ENCODE peak calls at places on chromosomes 3 and 15, in nine cellular contexts. J is gastrocnemius medialis, D is psoas muscle, K is breast epithelium, R is H7, G is esophagus muscularis mucosa, P is GM23248, O is coronary artery, E is GM12864. L is an unnamed sample.

GRCh38 chr15:67146875-67147381 is 81.5 kb downstream of the SMAD3 start:
- DNase-seq in J (no peak), D (peak), K (no peak), R (no peak), G (no peak), P (peak), O (no peak), E (no peak), L (peak)

GRCh38 chr3:59374812-59375211 is 325.0 kb upstream of the CFAP20DC start:
- DNase-seq in J (no peak), D (no peak), K (no peak), R (no peak), G (no peak), P (no peak), O (no peak), E (peak), L (no peak)

GRCh38 chr15:83747050-83747717 is 93.3 kb downstream of the ADAMTSL3 start:
- DNase-seq in J (peak), D (no peak), K (no peak), R (peak), G (no peak), P (peak), O (no peak), E (no peak), L (peak)

GRCh38 chr3:39760325-39760724 is 49.1 kb upstream of the MYRIP start:
- DNase-seq in J (no peak), D (no peak), K (no peak), R (no peak), G (no peak), P (no peak), O (no peak), E (no peak), L (no peak)

GRCh38 chr15:48337626-48338025 is 6.4 kb downstream of the DUT start:
- DNase-seq in J (no peak), D (no peak), K (no peak), R (no peak), G (no peak), P (no peak), O (no peak), E (no peak), L (no peak)

GRCh38 chr3:167733961-167734497 is 663 bp downstream of the PDCD10 start:
- DNase-seq in J (no peak), D (no peak), K (no peak), R (no peak), G (no peak), P (peak), O (no peak), E (peak), L (no peak)

GRCh38 chr3:69890094-69890493 is 109.4 kb upstream of the SAMMSON start:
- DNase-seq in J (no peak), D (no peak), K (no peak), R (no peak), G (no peak), P (peak), O (no peak), E (no peak), L (no peak)

GRCh38 chr3:56210201-56210774 is 258.0 kb downstream of the ERC2 start:
- DNase-seq in J (no peak), D (no peak), K (no peak), R (no peak), G (no peak), P (no peak), O (no peak), E (no peak), L (no peak)

GRCh38 chr3:70374179-70374578 is 61.7 kb upstream of the MDFIC2 start:
- DNase-seq in J (no peak), D (no peak), K (no peak), R (no peak), G (no peak), P (no peak), O (no peak), E (no peak), L (no peak)

GRCh38 chr3:72485649-72486048 is 362.6 kb downstream of the SHQ1 start:
- DNase-seq in J (peak), D (peak), K (peak), R (no peak), G (no peak), P (peak), O (no peak), E (no peak), L (no peak)

GRCh38 chr3:71010731-71011455 is 572.6 kb downstream of the FOXP1 start:
- DNase-seq in J (no peak), D (no peak), K (no peak), R (no peak), G (peak), P (no peak), O (no peak), E (no peak), L (no peak)

GRCh38 chr3:13091898-13092620 is 18.8 kb upstream of the IQSEC1 start:
- DNase-seq in J (peak), D (peak), K (peak), R (peak), G (peak), P (peak), O (peak), E (no peak), L (peak)

GRCh38 chr3:117409701-117410459 is 700.3 kb downstream of the TUSC7 start:
- DNase-seq in J (no peak), D (no peak), K (no peak), R (no peak), G (no peak), P (peak), O (no peak), E (no peak), L (no peak)

GRCh38 chr3:149572796-149573414 is 84.9 kb downstream of the WWTR1 start:
- DNase-seq in J (no peak), D (no peak), K (no peak), R (no peak), G (no peak), P (peak), O (no peak), E (no peak), L (no peak)

GRCh38 chr3:62229908-62230307 is 143.4 kb downstream of the FEZF2 start:
- DNase-seq in J (no peak), D (no peak), K (no peak), R (peak), G (no peak), P (peak), O (no peak), E (no peak), L (peak)

GRCh38 chr3:80244390-80244789 is 476.6 kb upstream of the ROBO1 start:
- DNase-seq in J (no peak), D (no peak), K (no peak), R (no peak), G (no peak), P (peak), O (no peak), E (no peak), L (no peak)

GRCh38 chr15:86231864-86232801 is 152.5 kb downstream of the AGBL1 start:
- DNase-seq in J (no peak), D (no peak), K (no peak), R (peak), G (no peak), P (peak), O (no peak), E (no peak), L (peak)
- H3K4me3 ChIP-seq in J (no peak), D (no peak), K (no peak), R (no peak), G (no peak), P (no peak), O (peak), E (no peak), L (no peak)

DNA sequence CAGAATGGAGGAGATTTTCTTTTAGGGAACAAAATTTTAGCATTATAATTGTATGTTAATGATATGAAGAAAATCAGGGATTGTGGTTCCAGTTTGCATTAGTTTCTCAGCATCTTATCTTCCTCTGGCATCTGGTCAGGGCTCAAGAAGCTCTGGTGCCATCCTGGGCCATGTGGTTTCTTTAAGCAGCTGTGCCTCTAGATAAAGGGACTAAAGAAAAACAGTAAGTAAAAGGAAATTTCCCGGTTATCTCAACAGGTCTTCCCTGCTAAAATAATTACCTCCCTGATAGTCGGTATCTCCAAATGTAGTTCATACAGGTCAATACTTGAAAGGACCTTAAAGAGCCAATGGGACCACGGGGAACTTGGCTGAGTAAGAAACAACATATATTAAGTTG is 375.1 kb upstream of the RBMS3 start:
- DNase-seq in J (no peak), D (no peak), K (no peak), R (no peak), G (no peak), P (no peak), O (no peak), E (no peak), L (no peak)
- H3K4me3 ChIP-seq in J (no peak), D (no peak), K (no peak), R (no peak), G (no peak), P (no peak), O (no peak), E (no peak), L (no peak)

DNA sequence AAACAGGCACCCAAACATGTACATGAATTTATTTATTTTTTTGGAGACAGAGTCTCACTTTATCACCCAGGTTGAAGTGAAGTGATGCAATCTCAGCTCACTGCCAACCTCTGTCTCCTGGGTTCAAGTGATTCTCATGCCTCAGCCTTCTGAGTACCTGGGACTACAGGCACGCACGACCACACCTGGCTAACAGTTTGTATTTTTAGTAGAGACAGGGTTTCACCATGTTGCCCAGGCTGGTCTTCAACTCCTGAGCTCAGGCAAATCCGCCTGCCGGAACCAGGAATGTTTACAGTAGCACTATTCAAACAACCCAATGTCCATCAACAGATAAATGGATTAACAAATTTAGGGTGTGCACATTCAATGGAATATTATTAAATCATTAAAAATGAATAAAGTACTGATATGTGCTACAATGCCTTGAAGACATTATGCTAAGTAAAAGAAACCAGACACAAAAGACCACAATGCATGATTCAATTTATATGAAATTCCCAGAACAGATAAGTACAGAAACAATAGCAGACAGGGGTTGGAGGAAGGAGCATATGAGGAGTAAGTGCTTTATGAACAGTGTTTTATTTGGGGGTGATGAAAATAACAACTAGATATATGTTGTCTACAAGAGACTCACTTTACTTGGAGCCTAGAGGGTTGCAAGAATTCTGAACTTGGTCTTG is 1.3 kb downstream of the LEO1 start:
- DNase-seq in J (no peak), D (no peak), K (no peak), R (no peak), G (no peak), P (peak), O (no peak), E (no peak), L (no peak)
- H3K4me3 ChIP-seq in J (no peak), D (peak), K (no peak), R (peak), G (no peak), P (peak), O (no peak), E (peak), L (peak)

DNA sequence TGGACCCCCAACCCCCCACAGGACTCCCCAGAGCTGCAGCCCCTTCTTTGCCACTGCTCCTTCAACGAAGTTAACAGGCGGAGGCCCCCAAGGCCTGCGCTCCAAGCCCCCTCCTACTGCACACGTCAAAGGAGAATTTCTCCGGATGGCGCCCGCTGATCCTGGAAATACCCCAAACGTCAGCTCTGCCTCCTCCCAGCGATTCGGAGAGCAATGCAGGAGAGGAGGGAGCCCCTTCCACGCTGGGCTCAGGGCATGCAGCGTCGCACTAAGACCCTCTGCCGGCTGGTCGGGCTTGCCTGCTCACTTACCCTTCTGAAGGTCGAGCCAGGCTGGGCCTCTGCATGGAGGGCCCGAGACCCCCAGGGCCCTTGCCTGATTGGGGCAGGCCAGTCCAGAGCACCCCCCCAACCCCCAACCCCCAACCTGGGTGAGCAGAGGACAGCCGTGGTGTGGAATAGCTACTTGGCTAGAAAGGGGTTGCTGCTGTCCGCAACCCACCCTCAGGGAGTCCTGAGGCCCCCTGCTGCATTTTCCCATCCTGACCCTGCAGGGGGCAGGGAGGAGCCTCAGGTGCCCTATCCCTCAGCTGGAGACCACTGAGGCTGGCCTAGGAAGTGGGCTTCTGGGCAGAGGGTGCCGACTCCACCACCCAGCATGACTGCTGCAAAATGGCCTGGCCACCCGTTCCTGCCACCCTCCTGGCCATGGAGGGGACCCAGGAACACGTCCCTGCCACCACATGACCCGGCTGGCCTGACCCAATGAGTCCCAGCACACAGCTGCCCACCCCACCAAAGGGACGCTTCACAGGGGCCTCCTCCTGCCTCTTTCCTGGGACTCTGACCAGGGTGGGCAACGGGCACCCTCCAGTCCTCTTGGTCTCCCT is 981 bp downstream of the ATP2B2 start:
- DNase-seq in J (no peak), D (peak), K (no peak), R (peak), G (no peak), P (no peak), O (no peak), E (no peak), L (no peak)
- H3K4me3 ChIP-seq in J (no peak), D (no peak), K (no peak), R (no peak), G (peak), P (no peak), O (peak), E (no peak), L (no peak)

GRCh38 chr3:45143673-45144670 is 2.2 kb downstream of the CDCP1 start:
- DNase-seq in J (no peak), D (no peak), K (no peak), R (no peak), G (no peak), P (no peak), O (no peak), E (no peak), L (peak)
- H3K4me3 ChIP-seq in J (no peak), D (no peak), K (no peak), R (no peak), G (no peak), P (no peak), O (no peak), E (no peak), L (no peak)

L was measured in NB4.